ENCODE peak calls at places on chromosomes 4 and X, in eight cellular contexts. One of them, this sample, is unnamed.

GRCh38 chr4:90445380-90445779 is 318.2 kb downstream of the CCSER1 start:
- DNase-seq in breast epithelium: no peak
- DNase-seq in astrocyte of the spinal cord: no peak
- DNase-seq in mammary epithelial cell: no peak
- DNase-seq in body of pancreas: no peak
- DNase-seq in glutamatergic neuron: no peak
- DNase-seq in endothelial cell: no peak
- DNase-seq in GM13977: no peak
- DNase-seq in this sample: no peak

GRCh38 chrX:85501349-85501748 is 121.9 kb upstream of the POF1B start:
- DNase-seq in body of pancreas: no peak
- DNase-seq in endothelial cell: no peak
- DNase-seq in GM13977: no peak
- DNase-seq in glutamatergic neuron: no peak
- DNase-seq in astrocyte of the spinal cord: no peak
- DNase-seq in breast epithelium: no peak
- DNase-seq in mammary epithelial cell: no peak
- DNase-seq in this sample: no peak

GRCh38 chrX:50407976-50408375 is 62.6 kb downstream of the DGKK start:
- DNase-seq in endothelial cell: no peak
- DNase-seq in body of pancreas: no peak
- DNase-seq in mammary epithelial cell: no peak
- DNase-seq in astrocyte of the spinal cord: no peak
- DNase-seq in glutamatergic neuron: no peak
- DNase-seq in breast epithelium: no peak
- DNase-seq in GM13977: no peak
- DNase-seq in this sample: no peak

GRCh38 chr4:90317785-90318184 is 190.6 kb downstream of the CCSER1 start:
- DNase-seq in endothelial cell: no peak
- DNase-seq in glutamatergic neuron: no peak
- DNase-seq in breast epithelium: no peak
- DNase-seq in GM13977: no peak
- DNase-seq in mammary epithelial cell: peak
- DNase-seq in body of pancreas: no peak
- DNase-seq in astrocyte of the spinal cord: peak
- DNase-seq in this sample: no peak

GRCh38 chr4:107794001-107794400 is 30.7 kb upstream of the SGMS2 start:
- DNase-seq in body of pancreas: no peak
- DNase-seq in breast epithelium: no peak
- DNase-seq in astrocyte of the spinal cord: no peak
- DNase-seq in endothelial cell: no peak
- DNase-seq in mammary epithelial cell: no peak
- DNase-seq in GM13977: no peak
- DNase-seq in glutamatergic neuron: no peak
- DNase-seq in this sample: no peak

GRCh38 chr4:152095701-152096070 is 334.9 kb upstream of the GATB start:
- DNase-seq in glutamatergic neuron: no peak
- DNase-seq in GM13977: no peak
- DNase-seq in body of pancreas: no peak
- DNase-seq in breast epithelium: no peak
- DNase-seq in astrocyte of the spinal cord: no peak
- DNase-seq in endothelial cell: no peak
- DNase-seq in mammary epithelial cell: peak
- DNase-seq in this sample: no peak

GRCh38 chr4:83320548-83320947 is 14.1 kb downstream of the HPSE start:
- DNase-seq in astrocyte of the spinal cord: no peak
- DNase-seq in breast epithelium: no peak
- DNase-seq in glutamatergic neuron: no peak
- DNase-seq in endothelial cell: peak
- DNase-seq in mammary epithelial cell: peak
- DNase-seq in body of pancreas: peak
- DNase-seq in GM13977: no peak
- DNase-seq in this sample: no peak

GRCh38 chr4:87058272-87059073 is 123.7 kb downstream of the AFF1 start:
- DNase-seq in breast epithelium: no peak
- DNase-seq in mammary epithelial cell: peak
- DNase-seq in GM13977: peak
- DNase-seq in endothelial cell: peak
- DNase-seq in glutamatergic neuron: no peak
- DNase-seq in astrocyte of the spinal cord: no peak
- DNase-seq in body of pancreas: no peak
- DNase-seq in this sample: peak

GRCh38 chr4:108172780-108173598 is 4.3 kb upstream of the LEF1 start:
- DNase-seq in breast epithelium: no peak
- DNase-seq in glutamatergic neuron: peak
- DNase-seq in body of pancreas: peak
- DNase-seq in astrocyte of the spinal cord: peak
- DNase-seq in mammary epithelial cell: peak
- DNase-seq in endothelial cell: peak
- DNase-seq in GM13977: peak
- DNase-seq in this sample: peak

GRCh38 chr4:88734403-88734949 is 36.8 kb upstream of the NAP1L5 start:
- DNase-seq in body of pancreas: no peak
- DNase-seq in glutamatergic neuron: no peak
- DNase-seq in astrocyte of the spinal cord: no peak
- DNase-seq in breast epithelium: no peak
- DNase-seq in mammary epithelial cell: no peak
- DNase-seq in GM13977: no peak
- DNase-seq in endothelial cell: no peak
- DNase-seq in this sample: no peak

GRCh38 chrX:153880440-153880815 is 5.5 kb downstream of the L1CAM start:
- DNase-seq in glutamatergic neuron: no peak
- DNase-seq in mammary epithelial cell: no peak
- DNase-seq in breast epithelium: no peak
- DNase-seq in endothelial cell: no peak
- DNase-seq in GM13977: no peak
- DNase-seq in body of pancreas: no peak
- DNase-seq in astrocyte of the spinal cord: no peak
- DNase-seq in this sample: no peak

GRCh38 chr4:56238251-56238650 is 149.0 kb downstream of the AASDH start:
- DNase-seq in body of pancreas: no peak
- DNase-seq in endothelial cell: no peak
- DNase-seq in mammary epithelial cell: no peak
- DNase-seq in GM13977: no peak
- DNase-seq in glutamatergic neuron: no peak
- DNase-seq in breast epithelium: no peak
- DNase-seq in astrocyte of the spinal cord: no peak
- DNase-seq in this sample: no peak

GRCh38 chr4:109025471-109026076 is 262.7 kb upstream of the ETNPPL start:
- DNase-seq in endothelial cell: no peak
- DNase-seq in GM13977: no peak
- DNase-seq in glutamatergic neuron: no peak
- DNase-seq in mammary epithelial cell: no peak
- DNase-seq in body of pancreas: no peak
- DNase-seq in breast epithelium: no peak
- DNase-seq in astrocyte of the spinal cord: no peak
- DNase-seq in this sample: no peak

GRCh38 chr4:772118-772517 is 53.8 kb downstream of the CPLX1 start:
- DNase-seq in GM13977: no peak
- DNase-seq in glutamatergic neuron: no peak
- DNase-seq in astrocyte of the spinal cord: no peak
- DNase-seq in endothelial cell: no peak
- DNase-seq in breast epithelium: no peak
- DNase-seq in mammary epithelial cell: no peak
- DNase-seq in body of pancreas: no peak
- DNase-seq in this sample: no peak

GRCh38 chrX:22237479-22237878 is 35.2 kb upstream of the CBLL2 start:
- DNase-seq in GM13977: no peak
- DNase-seq in glutamatergic neuron: no peak
- DNase-seq in breast epithelium: no peak
- DNase-seq in mammary epithelial cell: no peak
- DNase-seq in body of pancreas: no peak
- DNase-seq in astrocyte of the spinal cord: peak
- DNase-seq in endothelial cell: no peak
- DNase-seq in this sample: no peak

GRCh38 chr4:25878676-25879075 is 15.9 kb upstream of the SEL1L3 start:
- DNase-seq in endothelial cell: no peak
- DNase-seq in glutamatergic neuron: no peak
- DNase-seq in body of pancreas: no peak
- DNase-seq in breast epithelium: no peak
- DNase-seq in astrocyte of the spinal cord: no peak
- DNase-seq in mammary epithelial cell: no peak
- DNase-seq in GM13977: no peak
- DNase-seq in this sample: no peak
- TF ChIP-seq CTCF in endothelial cell: no peak
- TF ChIP-seq CTCF in glutamatergic neuron: no peak
- TF ChIP-seq CTCF in body of pancreas: no peak
- TF ChIP-seq CTCF in breast epithelium: no peak
- TF ChIP-seq CTCF in astrocyte of the spinal cord: no peak
- TF ChIP-seq CTCF in mammary epithelial cell: no peak
- TF ChIP-seq CTCF in GM13977: no peak
- TF ChIP-seq CTCF in this sample: no peak

GRCh38 chr4:120083152-120083551 is 16.5 kb upstream of the MAD2L1 start:
- DNase-seq in body of pancreas: no peak
- DNase-seq in GM13977: no peak
- DNase-seq in glutamatergic neuron: no peak
- DNase-seq in mammary epithelial cell: no peak
- DNase-seq in astrocyte of the spinal cord: no peak
- DNase-seq in breast epithelium: no peak
- DNase-seq in endothelial cell: no peak
- DNase-seq in this sample: no peak

GRCh38 chr4:120084327-120084726 is 17.7 kb upstream of the MAD2L1 start:
- DNase-seq in mammary epithelial cell: no peak
- DNase-seq in astrocyte of the spinal cord: no peak
- DNase-seq in endothelial cell: no peak
- DNase-seq in glutamatergic neuron: no peak
- DNase-seq in body of pancreas: no peak
- DNase-seq in breast epithelium: no peak
- DNase-seq in GM13977: no peak
- DNase-seq in this sample: no peak

GRCh38 chr4:120088507-120088906 is 21.9 kb upstream of the MAD2L1 start:
- DNase-seq in glutamatergic neuron: no peak
- DNase-seq in astrocyte of the spinal cord: no peak
- DNase-seq in body of pancreas: no peak
- DNase-seq in mammary epithelial cell: no peak
- DNase-seq in GM13977: no peak
- DNase-seq in endothelial cell: no peak
- DNase-seq in breast epithelium: no peak
- DNase-seq in this sample: no peak

GRCh38 chr4:120082286-120082685 is 15.6 kb upstream of the MAD2L1 start:
- DNase-seq in mammary epithelial cell: no peak
- DNase-seq in astrocyte of the spinal cord: no peak
- DNase-seq in glutamatergic neuron: no peak
- DNase-seq in endothelial cell: no peak
- DNase-seq in GM13977: no peak
- DNase-seq in body of pancreas: no peak
- DNase-seq in breast epithelium: no peak
- DNase-seq in this sample: no peak

DNA sequence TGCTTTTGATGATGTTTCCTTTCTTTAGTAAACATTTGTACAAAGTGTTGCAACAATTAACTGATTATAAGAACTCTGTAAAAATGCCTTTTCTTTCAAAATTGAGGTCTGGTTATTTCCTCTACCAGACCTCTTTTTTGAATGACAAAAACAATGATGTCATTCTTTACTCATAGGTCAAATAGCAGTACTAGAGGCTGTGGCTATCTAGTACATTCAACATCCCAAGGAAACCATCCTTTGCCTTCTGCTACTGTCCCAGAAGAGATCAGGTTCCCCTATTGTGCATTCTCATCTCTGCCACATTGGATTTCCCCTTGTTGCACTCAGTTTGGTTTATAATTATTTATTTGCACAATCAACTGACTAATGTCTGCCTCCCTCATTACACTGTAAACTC is 19.1 kb upstream of the MAD2L1 start:
- DNase-seq in astrocyte of the spinal cord: no peak
- DNase-seq in breast epithelium: no peak
- DNase-seq in mammary epithelial cell: no peak
- DNase-seq in body of pancreas: no peak
- DNase-seq in GM13977: no peak
- DNase-seq in endothelial cell: no peak
- DNase-seq in glutamatergic neuron: no peak
- DNase-seq in this sample: no peak
- TF ChIP-seq CTCF in astrocyte of the spinal cord: no peak
- TF ChIP-seq CTCF in breast epithelium: no peak
- TF ChIP-seq CTCF in mammary epithelial cell: no peak
- TF ChIP-seq CTCF in body of pancreas: no peak
- TF ChIP-seq CTCF in GM13977: no peak
- TF ChIP-seq CTCF in endothelial cell: no peak
- TF ChIP-seq CTCF in glutamatergic neuron: no peak
- TF ChIP-seq CTCF in this sample: no peak

DNA sequence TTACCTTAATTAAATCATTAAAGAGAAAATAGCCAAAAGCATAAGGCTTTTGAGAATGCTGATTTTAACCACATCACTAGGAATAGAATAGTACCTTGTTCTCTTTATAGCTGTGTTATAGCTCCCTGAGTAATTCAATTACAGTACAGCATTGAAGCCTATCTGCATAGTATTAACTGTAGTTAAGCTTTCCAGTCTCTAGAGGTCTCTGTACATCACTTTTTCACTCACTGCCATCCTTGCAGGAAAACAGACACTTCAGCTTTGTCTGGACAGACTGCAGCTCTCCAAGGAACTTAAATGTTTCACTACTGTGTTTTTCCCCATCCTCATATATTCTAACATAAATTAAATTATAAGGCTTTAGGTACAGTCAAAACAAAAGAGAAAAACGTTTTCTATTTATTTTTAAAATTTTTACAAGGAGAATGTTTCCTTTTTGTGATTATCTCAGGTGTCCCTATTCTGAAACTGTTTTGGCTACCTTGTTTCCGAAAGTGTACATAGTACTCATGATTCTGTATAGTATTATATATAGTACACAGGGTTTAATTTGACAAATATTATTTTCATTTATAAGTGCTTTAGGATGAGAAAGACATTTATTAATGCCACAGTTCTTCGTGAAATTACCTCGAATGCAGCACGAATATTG is 407.9 kb downstream of the PCDH18 start:
- DNase-seq in astrocyte of the spinal cord: peak
- DNase-seq in endothelial cell: no peak
- DNase-seq in breast epithelium: no peak
- DNase-seq in body of pancreas: peak
- DNase-seq in GM13977: peak
- DNase-seq in mammary epithelial cell: peak
- DNase-seq in glutamatergic neuron: no peak
- DNase-seq in this sample: peak
- TF ChIP-seq CTCF in astrocyte of the spinal cord: peak
- TF ChIP-seq CTCF in endothelial cell: peak
- TF ChIP-seq CTCF in breast epithelium: peak
- TF ChIP-seq CTCF in body of pancreas: peak
- TF ChIP-seq CTCF in GM13977: peak
- TF ChIP-seq CTCF in mammary epithelial cell: peak
- TF ChIP-seq CTCF in glutamatergic neuron: peak
- TF ChIP-seq CTCF in this sample: no peak

GRCh38 chr4:153131478-153132069 is 72.7 kb upstream of the TRIM2 start:
- DNase-seq in astrocyte of the spinal cord: no peak
- DNase-seq in glutamatergic neuron: peak
- DNase-seq in body of pancreas: no peak
- DNase-seq in endothelial cell: no peak
- DNase-seq in mammary epithelial cell: no peak
- DNase-seq in breast epithelium: no peak
- DNase-seq in GM13977: no peak
- DNase-seq in this sample: no peak

GRCh38 chr4:153126137-153126536 is 78.1 kb upstream of the TRIM2 start:
- DNase-seq in body of pancreas: no peak
- DNase-seq in mammary epithelial cell: no peak
- DNase-seq in GM13977: no peak
- DNase-seq in endothelial cell: no peak
- DNase-seq in glutamatergic neuron: no peak
- DNase-seq in breast epithelium: no peak
- DNase-seq in astrocyte of the spinal cord: no peak
- DNase-seq in this sample: no peak

GRCh38 chr4:153122855-153123254 is 81.4 kb upstream of the TRIM2 start:
- DNase-seq in breast epithelium: no peak
- DNase-seq in glutamatergic neuron: no peak
- DNase-seq in body of pancreas: no peak
- DNase-seq in mammary epithelial cell: no peak
- DNase-seq in astrocyte of the spinal cord: no peak
- DNase-seq in GM13977: no peak
- DNase-seq in endothelial cell: no peak
- DNase-seq in this sample: no peak

GRCh38 chr4:153127773-153128494 is 76.3 kb upstream of the TRIM2 start:
- DNase-seq in endothelial cell: peak
- DNase-seq in body of pancreas: peak
- DNase-seq in astrocyte of the spinal cord: peak
- DNase-seq in glutamatergic neuron: peak
- DNase-seq in mammary epithelial cell: peak
- DNase-seq in breast epithelium: peak
- DNase-seq in GM13977: peak
- DNase-seq in this sample: peak
- TF ChIP-seq CTCF in endothelial cell: peak
- TF ChIP-seq CTCF in body of pancreas: peak
- TF ChIP-seq CTCF in astrocyte of the spinal cord: peak
- TF ChIP-seq CTCF in glutamatergic neuron: peak
- TF ChIP-seq CTCF in mammary epithelial cell: peak
- TF ChIP-seq CTCF in breast epithelium: peak
- TF ChIP-seq CTCF in GM13977: peak
- TF ChIP-seq CTCF in this sample: peak